ENCODE peak calls at places on chromosomes 2 and 18, in five cellular contexts. S is neuronal stem cell, U is mesenchymal stem cell, T is trophoblast cell, W is H1. P is an unnamed sample.

GRCh38 chr18:60050821-60051220 is 151.0 kb downstream of the PMAIP1 start:
- DNase-seq in S (no peak), U (no peak), T (no peak), W (no peak), P (no peak)

GRCh38 chr2:194610297-194610696 is 1046.7 kb upstream of the SLC39A10 start:
- DNase-seq in S (no peak), U (no peak), T (no peak), W (no peak), P (no peak)

GRCh38 chr2:5074738-5075137 is 617.4 kb upstream of the SOX11 start:
- DNase-seq in S (no peak), U (no peak), T (peak), W (no peak), P (no peak)

GRCh38 chr2:201347154-201347553 is 10.0 kb downstream of the FLACC1 start:
- DNase-seq in S (no peak), U (no peak), T (no peak), W (no peak), P (no peak)

GRCh38 chr2:9710311-9710710 is 79.5 kb upstream of the YWHAQ start:
- DNase-seq in S (no peak), U (no peak), T (peak), W (no peak), P (no peak)

GRCh38 chr18:56285387-56286055 is 352.9 kb downstream of the TXNL1 start:
- DNase-seq in S (no peak), U (no peak), T (no peak), W (no peak), P (no peak)

GRCh38 chr2:231306791-231307440 is 88.6 kb upstream of the B3GNT7 start:
- DNase-seq in S (no peak), U (no peak), T (peak), W (peak), P (no peak)

GRCh38 chr18:49668583-49669290 is 106.9 kb downstream of the LIPG start:
- DNase-seq in S (peak), U (peak), T (no peak), W (no peak), P (no peak)

GRCh38 chr2:24122-24521 is 22.2 kb downstream of the FAM110C start:
- DNase-seq in S (no peak), U (no peak), T (no peak), W (no peak), P (no peak)

GRCh38 chr2:216960926-216961325 is 101.1 kb upstream of the TNP1 start:
- DNase-seq in S (no peak), U (no peak), T (no peak), W (no peak), P (no peak)

GRCh38 chr2:205627085-205627484 is 55.2 kb upstream of the NRP2 start:
- DNase-seq in S (no peak), U (no peak), T (no peak), W (no peak), P (no peak)

GRCh38 chr2:136175868-136176267 is 57.9 kb upstream of the CXCR4 start:
- DNase-seq in S (no peak), U (no peak), T (no peak), W (no peak), P (no peak)

GRCh38 chr2:129912066-129912820 is 67.2 kb upstream of the RAB6C start:
- DNase-seq in S (no peak), U (no peak), T (no peak), W (peak), P (peak)

GRCh38 chr2:151857650-151858049 is 29.4 kb upstream of the ARL5A start:
- DNase-seq in S (no peak), U (no peak), T (peak), W (no peak), P (no peak)

GRCh38 chr18:49399003-49399402 is 61.4 kb downstream of the DYM start:
- DNase-seq in S (no peak), U (peak), T (peak), W (no peak), P (no peak)

GRCh38 chr18:69557246-69557781 is 156.6 kb downstream of the DOK6 start:
- DNase-seq in S (peak), U (no peak), T (no peak), W (no peak), P (no peak)

GRCh38 chr2:209496586-209496982 is 72.7 kb downstream of the MAP2 start:
- DNase-seq in S (no peak), U (no peak), T (no peak), W (no peak), P (no peak)

GRCh38 chr2:107808986-107809385 is 17.7 kb upstream of the RGPD4 start:
- DNase-seq in S (no peak), U (no peak), T (peak), W (no peak), P (no peak)

GRCh38 chr2:117987121-117987520 is 26.7 kb downstream of the CCDC93 start:
- DNase-seq in S (no peak), U (no peak), T (no peak), W (no peak), P (no peak)

GRCh38 chr2:176555781-176556180 is 286.5 kb downstream of the MTX2 start:
- DNase-seq in S (no peak), U (no peak), T (no peak), W (peak), P (peak)

GRCh38 chr2:205800804-205801203 is 118.5 kb downstream of the NRP2 start:
- DNase-seq in S (no peak), U (peak), T (no peak), W (no peak), P (no peak)

GRCh38 chr2:105977212-105977611 is 216.9 kb downstream of the UXS1 start:
- DNase-seq in S (no peak), U (peak), T (peak), W (no peak), P (no peak)

DNA sequence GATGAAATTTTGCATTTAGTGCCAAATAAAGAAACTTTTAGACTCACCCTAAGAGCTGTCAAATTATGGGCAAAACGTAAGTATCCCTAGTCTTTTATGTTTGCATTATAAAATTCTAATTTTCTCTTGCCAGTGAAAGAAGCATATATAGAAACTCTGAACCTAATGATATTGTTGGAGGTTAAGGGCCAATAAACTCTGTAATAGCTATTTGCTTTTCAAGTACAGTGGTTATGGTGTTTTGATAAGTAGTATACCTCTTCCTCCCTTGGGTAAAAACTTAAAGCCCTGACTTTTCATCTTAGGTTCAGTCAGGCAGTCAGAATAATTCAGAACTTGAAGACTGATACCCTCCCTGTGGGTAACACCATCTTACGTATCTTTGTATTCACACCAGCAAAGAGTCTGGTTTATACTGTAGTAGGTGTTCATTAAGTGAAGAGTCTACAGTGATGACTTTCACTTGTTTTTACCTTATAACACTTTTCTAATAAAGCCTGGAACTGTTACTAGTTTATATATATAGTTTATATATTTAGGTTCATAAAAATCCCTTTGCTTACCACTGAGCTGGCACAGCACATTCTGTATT is 19.1 kb downstream of the PAPOLG start:
- DNase-seq in S (no peak), U (no peak), T (no peak), W (no peak), P (no peak)
- H2BK12ac ChIP-seq in S (no peak), U (no peak), T (no peak), W (no peak), P (no peak)

DNA sequence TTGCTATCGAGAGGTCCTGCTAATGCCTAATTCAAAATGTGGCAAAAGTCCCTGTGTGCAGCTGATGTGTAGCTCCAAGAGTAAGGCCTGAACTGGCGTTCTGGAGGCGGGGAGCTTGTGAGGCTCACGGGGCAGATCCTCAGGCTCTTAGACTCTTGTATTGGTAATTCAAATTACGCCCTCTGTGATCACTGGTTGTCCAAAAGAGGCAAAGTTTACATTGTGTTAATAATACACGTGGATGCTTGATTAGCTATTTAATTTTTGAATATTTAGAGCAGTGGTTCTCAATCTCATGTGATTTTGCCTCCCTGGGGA is 12.4 kb upstream of the CRYGA start:
- DNase-seq in S (no peak), U (no peak), T (no peak), W (no peak), P (no peak)
- H2BK12ac ChIP-seq in S (no peak), U (no peak), T (no peak), W (no peak), P (no peak)

DNA sequence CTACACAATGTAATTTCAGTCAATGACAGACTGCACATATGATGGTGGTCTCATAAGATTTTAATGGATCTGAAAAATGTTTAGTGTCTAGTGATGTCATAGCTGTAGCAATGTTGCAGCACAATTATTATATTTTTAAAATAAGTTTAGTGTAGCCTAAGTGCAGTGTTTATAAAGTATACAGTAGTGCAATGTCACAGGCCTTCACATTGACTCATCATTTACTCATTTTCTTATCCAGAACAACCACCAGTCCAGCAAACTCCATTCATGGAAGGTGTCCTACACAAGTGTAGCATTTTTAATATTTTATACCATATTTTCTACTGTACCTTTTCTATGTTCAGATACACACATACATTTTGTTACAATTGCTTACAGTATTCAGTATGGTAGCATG is 663.1 kb downstream of the ERBB4 start:
- DNase-seq in S (no peak), U (peak), T (no peak), W (no peak), P (no peak)
- H2BK12ac ChIP-seq in S (no peak), U (no peak), T (no peak), W (no peak), P (no peak)

DNA sequence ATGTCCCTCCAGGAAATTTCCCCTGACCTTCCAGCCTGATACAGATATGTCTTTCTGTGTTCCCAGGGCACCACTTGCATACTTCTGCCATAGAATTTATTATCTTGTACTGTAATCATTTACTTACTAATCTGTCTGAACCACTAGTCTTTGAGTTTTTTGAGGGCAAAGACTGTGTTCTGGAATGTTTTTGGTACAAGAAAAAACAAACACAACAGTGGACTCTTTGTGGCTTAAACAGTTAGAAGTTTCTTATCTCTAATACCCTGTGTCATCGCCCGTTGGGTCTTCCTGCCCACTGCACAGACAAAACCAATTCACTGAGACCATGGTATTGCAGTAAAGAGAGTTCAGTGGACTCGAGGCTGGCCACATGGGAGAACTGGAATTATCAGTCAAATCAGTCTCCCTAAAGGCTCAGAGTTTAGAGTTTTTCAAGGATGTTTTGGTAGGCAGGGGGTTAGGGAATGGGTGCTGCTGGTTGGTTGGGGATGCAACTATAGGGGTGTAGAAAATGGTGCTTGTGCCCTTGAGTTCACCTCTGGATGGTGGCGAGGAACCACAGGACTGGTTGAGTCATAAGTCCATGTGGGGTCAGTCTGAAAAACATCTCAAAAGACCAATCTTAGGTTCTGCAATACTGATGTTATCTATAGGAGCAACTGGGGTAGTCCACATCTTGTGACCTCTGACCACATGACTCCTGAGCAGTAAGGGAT is 20.3 kb downstream of the RALB start:
- DNase-seq in S (no peak), U (no peak), T (no peak), W (no peak), P (no peak)
- H2BK12ac ChIP-seq in S (no peak), U (no peak), T (no peak), W (no peak), P (no peak)

GRCh38 chr2:214542866-214543265 is 132.0 kb downstream of the VWC2L start:
- DNase-seq in S (no peak), U (peak), T (peak), W (no peak), P (no peak)

GRCh38 chr2:214547931-214548330 is 137.1 kb downstream of the VWC2L start:
- DNase-seq in S (no peak), U (no peak), T (no peak), W (no peak), P (no peak)

GRCh38 chr2:214542251-214542650 is 131.4 kb downstream of the VWC2L start:
- DNase-seq in S (no peak), U (no peak), T (no peak), W (no peak), P (no peak)

GRCh38 chr2:214545881-214546280 is 135.0 kb downstream of the VWC2L start:
- DNase-seq in S (no peak), U (no peak), T (no peak), W (no peak), P (no peak)

DNA sequence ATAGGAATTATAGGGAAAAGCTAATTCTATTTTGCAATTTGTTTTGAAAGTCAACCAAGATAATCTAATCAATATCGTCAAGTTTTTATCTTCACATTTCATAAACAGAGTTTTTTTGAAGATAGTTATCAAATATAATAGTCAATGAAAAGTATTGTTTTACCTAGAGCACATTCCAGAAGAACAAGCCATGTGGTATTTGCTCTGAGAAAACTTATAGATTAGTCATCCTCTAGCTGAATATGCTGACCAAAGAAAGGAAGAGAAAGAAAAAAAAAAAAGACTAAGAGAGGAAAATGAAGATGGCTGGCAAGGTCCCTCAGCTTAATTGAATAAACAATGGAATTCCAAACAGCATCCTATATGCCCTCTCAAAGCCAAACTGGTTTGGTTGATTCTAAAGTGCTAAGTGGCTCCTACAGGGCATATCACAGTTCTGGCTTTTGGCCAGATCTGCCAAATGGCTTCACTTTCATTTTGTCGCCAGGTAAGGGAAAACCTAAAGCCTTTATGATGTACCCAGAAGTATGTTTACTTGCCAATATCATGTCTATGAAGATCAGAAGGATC is 132.6 kb downstream of the VWC2L start:
- DNase-seq in S (no peak), U (peak), T (peak), W (no peak), P (no peak)
- H2BK12ac ChIP-seq in S (no peak), U (no peak), T (no peak), W (no peak), P (no peak)

GRCh38 chr2:199392363-199392762 is 65.4 kb downstream of the SATB2 start:
- DNase-seq in S (no peak), U (no peak), T (no peak), W (no peak), P (no peak)
- H2BK12ac ChIP-seq in S (no peak), U (no peak), T (no peak), W (no peak), P (no peak)

GRCh38 chr2:50571278-50571677 is 460.7 kb downstream of the NRXN1 start:
- DNase-seq in S (no peak), U (no peak), T (no peak), W (no peak), P (no peak)
- H2BK12ac ChIP-seq in S (no peak), U (no peak), T (no peak), W (no peak), P (no peak)

GRCh38 chr2:239728751-239729150 is 296.4 kb downstream of the NDUFA10 start:
- DNase-seq in S (no peak), U (no peak), T (no peak), W (no peak), P (no peak)
- H2BK12ac ChIP-seq in S (peak), U (no peak), T (no peak), W (no peak), P (no peak)

GRCh38 chr2:178199334-178199733 is 5.0 kb downstream of the OSBPL6 start:
- DNase-seq in S (no peak), U (no peak), T (no peak), W (no peak), P (no peak)

GRCh38 chr2:178202927-178203326 is 8.6 kb downstream of the OSBPL6 start:
- DNase-seq in S (no peak), U (no peak), T (no peak), W (no peak), P (no peak)

GRCh38 chr2:178197791-178198190 is 3.5 kb downstream of the OSBPL6 start:
- DNase-seq in S (no peak), U (no peak), T (no peak), W (no peak), P (no peak)

GRCh38 chr2:178204987-178205386 is 10.7 kb downstream of the OSBPL6 start:
- DNase-seq in S (no peak), U (no peak), T (no peak), W (no peak), P (no peak)

DNA sequence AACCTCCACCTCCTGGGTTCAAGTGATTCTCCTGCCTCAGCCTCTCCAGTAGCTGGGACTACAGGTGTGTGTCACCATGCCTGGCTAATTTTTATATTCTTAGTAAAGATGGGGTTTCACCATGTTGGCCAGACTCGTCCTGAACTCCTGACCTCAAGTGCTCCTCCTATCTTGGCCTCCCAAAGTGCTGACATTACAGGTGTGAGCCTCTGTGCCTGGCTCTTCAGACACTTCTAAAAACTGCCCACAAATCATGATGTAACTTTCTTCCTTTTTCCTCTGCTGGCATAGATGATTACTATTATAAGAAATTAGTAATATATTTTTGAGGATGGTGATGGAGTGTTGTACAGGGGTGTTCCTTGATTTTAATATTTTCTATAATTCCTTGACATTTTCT is 6.0 kb downstream of the OSBPL6 start:
- DNase-seq in S (no peak), U (no peak), T (no peak), W (no peak), P (no peak)
- H2BK12ac ChIP-seq in S (no peak), U (no peak), T (no peak), W (no peak), P (no peak)

P was measured in H9.